ENCODE peak calls at places on chromosomes 13 and 19, in ten cellular contexts. A is hepatic stellate cell; Y is HEK293T; X is NCI-H2029; T is activated T-cell treated with anti-CD3 and anti-CD28 coated beads for 4 hours; J is stimulated activated CD4-positive, alpha-beta T cell treated with anti-CD3 and anti-CD28 coated beads, Interleukin-4, amount 100 ng/mL, for 1 hour; Z is effector CD4-positive, alpha-beta T cell; P is RWPE1; O is D341Med; L is cardiac muscle cell. V is an unnamed sample.

GRCh38 chr19:30968841-30969399 is 380.3 kb downstream of the TSHZ3 start:
- DNase-seq in L (no peak), A (no peak), Y (no peak), X (no peak), T (no peak), P (no peak), O (no peak), Z (no peak), J (no peak), V (no peak)

GRCh38 chr13:35930665-35931631 is 200.2 kb downstream of the DCLK1 start:
- DNase-seq in A (no peak), Z (no peak), J (no peak), X (no peak), O (no peak), L (no peak), P (no peak), Y (no peak), T (no peak), V (no peak)

GRCh38 chr13:43730642-43731041 is 56.1 kb downstream of the ENOX1 start:
- DNase-seq in O (no peak), Y (no peak), P (no peak), A (peak), J (no peak), Z (no peak), X (no peak), T (no peak), L (peak), V (no peak)

GRCh38 chr13:31042501-31043165 is 110.2 kb downstream of the TEX26 start:
- DNase-seq in T (no peak), O (no peak), A (no peak), P (no peak), Z (no peak), Y (no peak), L (no peak), X (no peak), J (no peak), V (no peak)

GRCh38 chr13:26021956-26022355 is 29.9 kb downstream of the SHISA2 start:
- DNase-seq in A (no peak), T (no peak), L (no peak), P (no peak), Y (no peak), X (no peak), J (no peak), O (peak), Z (no peak), V (no peak)

GRCh38 chr13:24680258-24680920 is at the start of gene ATP12A:
- DNase-seq in X (no peak), Z (peak), L (no peak), T (peak), J (peak), A (no peak), Y (peak), O (no peak), P (peak), V (no peak)

GRCh38 chr19:13850910-13851753 is 25.8 kb upstream of the NANOS3 start:
- DNase-seq in P (peak), Z (peak), X (no peak), J (peak), Y (no peak), O (no peak), L (peak), A (peak), T (peak), V (no peak)

GRCh38 chr13:30569901-30570576 is 47.7 kb upstream of the USPL1 start:
- DNase-seq in T (no peak), A (peak), P (peak), Z (no peak), O (no peak), L (peak), X (no peak), Y (no peak), J (no peak), V (no peak)

GRCh38 chr19:39430675-39431593 is 4.8 kb downstream of the RPS16 start:
- DNase-seq in T (no peak), O (no peak), J (peak), X (peak), Y (no peak), P (peak), Z (peak), L (peak), A (no peak), V (no peak)

V was measured in CMK.